ENCODE peak calls at places on chromosomes 6 and 20, in nine cellular contexts. M is sigmoid colon, Q is psoas muscle, U is HCT116, L is PC-3, J is tibial artery, T is uterus, F is spleen, E is mucosa of descending colon. I is an unnamed sample. For H3K36me3, the result is how much of the 10 kb centered on the place peaks cover.

GRCh38 chr6:39056191-39056590 is 7.6 kb downstream of the GLP1R start:
- DNase-seq in M (no peak), Q (no peak), U (no peak), L (no peak), J (peak), T (no peak), F (peak), E (no peak), I (no peak)

GRCh38 chr6:167750956-167751358 is 75.8 kb upstream of the AFDN start:
- DNase-seq in M (peak), Q (no peak), U (peak), L (peak), J (peak), T (peak), F (peak), E (peak), I (peak)

GRCh38 chr20:24783631-24784492 is 165.2 kb upstream of the CST7 start:
- DNase-seq in M (peak), Q (no peak), U (no peak), L (peak), J (no peak), T (no peak), F (peak), E (peak), I (no peak)

GRCh38 chr20:57658447-57659130 is 38.4 kb upstream of the ZBP1 start:
- DNase-seq in M (peak), Q (no peak), U (no peak), L (no peak), J (peak), T (no peak), F (peak), E (peak), I (peak)

GRCh38 chr6:113813207-113813606 is 43.9 kb upstream of the MARCKS start:
- DNase-seq in M (no peak), Q (no peak), U (no peak), L (no peak), J (no peak), T (no peak), F (no peak), E (no peak), I (no peak)

GRCh38 chr6:33950891-33951889 is 147.4 kb upstream of the MLN start:
- DNase-seq in M (no peak), Q (no peak), U (no peak), L (no peak), J (peak), T (no peak), F (peak), E (no peak), I (no peak)

GRCh38 chr6:118146584-118146983 is 239.5 kb downstream of the SLC35F1 start:
- DNase-seq in M (no peak), Q (no peak), U (no peak), L (no peak), J (no peak), T (no peak), F (no peak), E (no peak), I (no peak)

GRCh38 chr6:2132416-2132815 is 113.0 kb downstream of the GMDS start:
- DNase-seq in M (no peak), Q (no peak), U (peak), L (peak), J (no peak), T (no peak), F (no peak), E (no peak), I (no peak)

GRCh38 chr6:169738972-169739529 is 12.3 kb downstream of the DYNLT2 start:
- DNase-seq in M (no peak), Q (no peak), U (no peak), L (no peak), J (no peak), T (no peak), F (no peak), E (no peak), I (no peak)

GRCh38 chr6:22512716-22513452 is 56.5 kb upstream of the HDGFL1 start:
- DNase-seq in M (no peak), Q (no peak), U (no peak), L (no peak), J (no peak), T (no peak), F (no peak), E (no peak), I (no peak)

GRCh38 chr6:56009620-56010019 is 134.2 kb upstream of the BMP5 start:
- DNase-seq in M (no peak), Q (no peak), U (no peak), L (no peak), J (no peak), T (no peak), F (no peak), E (no peak), I (no peak)

GRCh38 chr6:165321150-165321549 is 11.7 kb upstream of the C6orf118 start:
- DNase-seq in M (no peak), Q (no peak), U (no peak), L (no peak), J (no peak), T (no peak), F (no peak), E (no peak), I (no peak)

GRCh38 chr6:13304580-13305255 is 23.6 kb downstream of the TBC1D7 start:
- DNase-seq in M (no peak), Q (no peak), U (no peak), L (no peak), J (no peak), T (no peak), F (no peak), E (no peak), I (no peak)

GRCh38 chr6:4466260-4466659 is 309.9 kb upstream of the CDYL start:
- DNase-seq in M (no peak), Q (no peak), U (no peak), L (peak), J (no peak), T (no peak), F (no peak), E (peak), I (no peak)

GRCh38 chr6:111925296-111925695 is 52.0 kb upstream of the FYN start:
- DNase-seq in M (no peak), Q (no peak), U (no peak), L (peak), J (no peak), T (no peak), F (no peak), E (no peak), I (no peak)

GRCh38 chr20:40646321-40647212 is 42.5 kb downstream of the MAFB start:
- DNase-seq in M (no peak), Q (no peak), U (no peak), L (no peak), J (no peak), T (no peak), F (no peak), E (no peak), I (no peak)

GRCh38 chr6:71886184-71887005 is at the start of gene RIMS1:
- DNase-seq in M (peak), Q (peak), U (no peak), L (no peak), J (peak), T (no peak), F (peak), E (no peak), I (peak)

GRCh38 chr6:53056273-53056672 is 8.9 kb upstream of the FBXO9 start:
- DNase-seq in M (no peak), Q (no peak), U (no peak), L (no peak), J (no peak), T (no peak), F (no peak), E (no peak), I (no peak)

GRCh38 chr6:107421696-107422256 is 37.6 kb downstream of the PDSS2 start:
- DNase-seq in M (no peak), Q (no peak), U (no peak), L (no peak), J (no peak), T (no peak), F (no peak), E (no peak), I (no peak)

GRCh38 chr6:156899071-156899470 is 121.9 kb downstream of the ARID1B start:
- DNase-seq in M (no peak), Q (no peak), U (no peak), L (no peak), J (no peak), T (no peak), F (no peak), E (no peak), I (no peak)

DNA sequence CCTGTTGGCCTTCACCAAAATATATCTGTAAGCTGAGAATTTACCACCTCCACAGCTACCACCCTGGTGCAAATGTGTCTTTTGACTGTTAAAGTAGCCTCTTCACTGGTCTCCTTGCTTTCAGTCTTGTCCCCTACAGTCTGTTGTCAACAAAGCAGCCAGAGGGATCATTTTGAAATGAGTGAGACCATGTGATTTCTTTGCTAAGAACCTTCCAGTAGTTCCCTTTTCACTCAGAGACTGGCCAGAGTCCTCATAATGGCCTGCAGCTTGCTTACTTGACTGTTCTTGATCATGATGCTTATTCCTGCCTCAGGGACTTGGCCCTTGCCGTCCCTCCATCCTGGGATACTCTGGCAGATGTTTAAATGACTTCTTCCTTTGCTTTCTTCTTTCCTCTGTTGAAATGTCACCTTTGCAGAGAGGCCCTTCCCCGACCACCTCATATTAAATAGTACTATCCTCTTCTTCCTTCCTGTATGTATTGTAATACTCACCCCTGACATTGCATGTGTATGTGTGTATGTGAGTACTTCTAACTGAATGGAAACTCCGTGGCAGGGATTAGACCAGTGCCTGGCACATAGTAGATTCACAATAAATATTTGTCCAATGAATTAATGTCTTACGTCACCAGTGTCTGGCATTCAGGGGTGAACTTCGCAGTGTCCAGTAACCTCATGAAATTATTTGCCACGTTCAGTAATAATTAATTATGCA is 5.0 kb downstream of the MANBAL start:
- DNase-seq in M (no peak), Q (no peak), U (no peak), L (no peak), J (no peak), T (no peak), F (no peak), E (no peak), I (no peak)
- H3K36me3 ChIP-seq in M (under half), Q (under half), U (under half), L (under half), J (under half), T (under half), F (under half), E (under half), I (under half)

GRCh38 chr6:44342052-44342451 is 398 bp upstream of the SPATS1 start:
- DNase-seq in M (no peak), Q (no peak), U (no peak), L (no peak), J (no peak), T (no peak), F (no peak), E (no peak), I (no peak)
- H3K4me3 ChIP-seq in M (no peak), Q (peak), U (no peak), L (no peak), J (peak), T (no peak), F (no peak), E (no peak), I (no peak)

DNA sequence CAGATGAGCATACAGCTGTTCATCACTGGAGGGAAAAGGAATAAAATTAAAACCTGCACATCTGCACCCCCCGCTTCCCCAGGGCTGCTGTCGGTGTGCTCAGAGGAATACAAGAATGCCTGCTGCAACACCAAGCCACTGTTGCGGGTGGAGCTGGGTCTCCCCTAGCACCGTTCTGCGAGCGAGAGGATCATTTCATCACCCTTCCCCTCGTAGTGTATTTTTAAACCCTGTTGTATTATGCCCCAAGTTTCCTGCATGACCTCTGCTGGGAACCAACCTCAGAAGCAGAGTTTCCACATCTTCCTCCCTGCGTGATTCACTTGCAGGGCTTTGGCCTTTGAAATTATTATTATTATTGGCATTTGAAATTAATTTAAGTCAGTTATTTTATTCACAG is 25.9 kb downstream of the INSM1 start:
- DNase-seq in M (no peak), Q (no peak), U (no peak), L (no peak), J (no peak), T (no peak), F (no peak), E (no peak), I (no peak)
- H3K36me3 ChIP-seq in M (under half), Q (under half), U (under half), L (under half), J (under half), T (under half), F (half or more), E (under half), I (under half)

GRCh38 chr6:148343383-148343782 is 745 bp downstream of the SASH1 start:
- DNase-seq in M (no peak), Q (no peak), U (no peak), L (peak), J (no peak), T (no peak), F (no peak), E (no peak), I (no peak)

GRCh38 chr6:148347076-148348054 is 4.7 kb downstream of the SASH1 start:
- DNase-seq in M (no peak), Q (no peak), U (no peak), L (no peak), J (no peak), T (no peak), F (no peak), E (no peak), I (no peak)

GRCh38 chr6:148343028-148343374 is 363 bp downstream of the SASH1 start:
- DNase-seq in M (no peak), Q (peak), U (no peak), L (no peak), J (peak), T (no peak), F (peak), E (peak), I (no peak)

GRCh38 chr6:148345176-148345575 is 2.5 kb downstream of the SASH1 start:
- DNase-seq in M (no peak), Q (no peak), U (no peak), L (no peak), J (no peak), T (no peak), F (no peak), E (peak), I (no peak)

GRCh38 chr6:148345578-148345977 is 2.9 kb downstream of the SASH1 start:
- DNase-seq in M (no peak), Q (no peak), U (no peak), L (no peak), J (no peak), T (no peak), F (no peak), E (no peak), I (no peak)
- H3K4me3 ChIP-seq in M (no peak), Q (peak), U (no peak), L (no peak), J (peak), T (no peak), F (no peak), E (no peak), I (no peak)

GRCh38 chr20:35558981-35559693 is 17.3 kb downstream of the ERGIC3 start:
- DNase-seq in M (no peak), Q (peak), U (no peak), L (no peak), J (no peak), T (no peak), F (no peak), E (no peak), I (no peak)

GRCh38 chr20:35560105-35560511 is 18.2 kb downstream of the ERGIC3 start:
- DNase-seq in M (no peak), Q (peak), U (no peak), L (peak), J (no peak), T (no peak), F (no peak), E (peak), I (no peak)

GRCh38 chr20:35555951-35556645 is 14.2 kb downstream of the ERGIC3 start:
- DNase-seq in M (no peak), Q (peak), U (no peak), L (no peak), J (no peak), T (no peak), F (no peak), E (no peak), I (no peak)

GRCh38 chr20:35558416-35558815 is 16.5 kb downstream of the ERGIC3 start:
- DNase-seq in M (no peak), Q (peak), U (no peak), L (no peak), J (no peak), T (no peak), F (no peak), E (no peak), I (peak)

DNA sequence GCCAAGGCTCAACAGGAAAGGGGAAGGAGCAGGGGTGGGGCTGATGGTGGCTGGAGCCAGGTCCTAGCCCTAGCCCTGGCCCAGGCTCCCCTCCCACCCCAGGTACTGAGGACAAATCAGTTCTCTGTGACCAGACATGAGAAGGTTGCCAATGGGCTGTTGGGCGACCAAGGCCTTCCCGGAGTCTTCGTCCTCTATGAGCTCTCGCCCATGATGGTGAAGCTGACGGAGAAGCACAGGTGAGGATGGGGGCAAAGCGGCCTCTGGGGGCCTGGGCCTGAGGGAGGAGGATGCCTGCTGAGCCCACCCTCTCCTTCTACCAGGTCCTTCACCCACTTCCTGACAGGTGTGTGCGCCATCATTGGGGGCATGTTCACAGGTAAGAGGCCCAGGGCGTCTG is 15.0 kb downstream of the ERGIC3 start:
- DNase-seq in M (no peak), Q (no peak), U (no peak), L (no peak), J (no peak), T (no peak), F (no peak), E (no peak), I (no peak)
- H3K36me3 ChIP-seq in M (half or more), Q (under half), U (under half), L (under half), J (under half), T (under half), F (half or more), E (under half), I (under half)

GRCh38 chr6:24930386-24930785 is 5.4 kb downstream of the RIPOR2 start:
- DNase-seq in M (no peak), Q (peak), U (no peak), L (no peak), J (no peak), T (peak), F (no peak), E (no peak), I (no peak)
- H3K4me3 ChIP-seq in M (no peak), Q (no peak), U (no peak), L (no peak), J (no peak), T (no peak), F (peak), E (no peak), I (no peak)

GRCh38 chr20:58903636-58904035 is 51.1 kb downstream of the GNAS start:
- DNase-seq in M (no peak), Q (no peak), U (no peak), L (no peak), J (no peak), T (no peak), F (no peak), E (no peak), I (no peak)
- H3K36me3 ChIP-seq in M (under half), Q (under half), U (half or more), L (half or more), J (under half), T (under half), F (half or more), E (under half), I (under half)

DNA sequence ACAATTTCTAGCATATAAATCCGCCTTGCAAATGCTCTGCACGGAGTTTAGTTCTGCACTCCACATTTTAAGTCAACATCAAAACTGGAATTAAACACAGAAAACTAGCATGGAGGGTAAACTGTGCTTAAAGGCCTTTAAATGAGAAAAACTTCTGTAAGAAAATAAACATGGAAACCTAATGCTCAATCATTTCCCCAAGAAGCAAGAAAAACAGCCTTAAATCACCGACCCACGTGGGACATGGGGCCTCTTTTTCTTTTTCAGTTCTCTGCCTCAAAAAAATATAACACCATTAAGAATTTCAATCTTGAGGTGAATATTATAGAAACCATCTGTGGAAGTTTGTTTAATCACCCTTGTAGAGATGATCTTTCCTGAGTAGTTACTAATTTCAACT is 5.4 kb downstream of the SIM1 start:
- DNase-seq in M (no peak), Q (no peak), U (no peak), L (no peak), J (no peak), T (no peak), F (no peak), E (no peak), I (no peak)
- H3K4me3 ChIP-seq in M (no peak), Q (peak), U (no peak), L (no peak), J (no peak), T (no peak), F (no peak), E (no peak), I (no peak)

GRCh38 chr6:160088774-160089533 is 32.7 kb upstream of the SLC22A1 start:
- DNase-seq in M (no peak), Q (no peak), U (no peak), L (no peak), J (no peak), T (no peak), F (no peak), E (no peak), I (no peak)

GRCh38 chr6:160086754-160087153 is 34.9 kb upstream of the SLC22A1 start:
- DNase-seq in M (no peak), Q (no peak), U (no peak), L (no peak), J (peak), T (no peak), F (no peak), E (no peak), I (no peak)

GRCh38 chr6:160085713-160086505 is 35.7 kb upstream of the SLC22A1 start:
- DNase-seq in M (no peak), Q (no peak), U (no peak), L (no peak), J (no peak), T (no peak), F (peak), E (peak), I (peak)

GRCh38 chr6:160089534-160089897 is 32.1 kb upstream of the SLC22A1 start:
- DNase-seq in M (no peak), Q (no peak), U (no peak), L (no peak), J (peak), T (no peak), F (no peak), E (no peak), I (no peak)

DNA sequence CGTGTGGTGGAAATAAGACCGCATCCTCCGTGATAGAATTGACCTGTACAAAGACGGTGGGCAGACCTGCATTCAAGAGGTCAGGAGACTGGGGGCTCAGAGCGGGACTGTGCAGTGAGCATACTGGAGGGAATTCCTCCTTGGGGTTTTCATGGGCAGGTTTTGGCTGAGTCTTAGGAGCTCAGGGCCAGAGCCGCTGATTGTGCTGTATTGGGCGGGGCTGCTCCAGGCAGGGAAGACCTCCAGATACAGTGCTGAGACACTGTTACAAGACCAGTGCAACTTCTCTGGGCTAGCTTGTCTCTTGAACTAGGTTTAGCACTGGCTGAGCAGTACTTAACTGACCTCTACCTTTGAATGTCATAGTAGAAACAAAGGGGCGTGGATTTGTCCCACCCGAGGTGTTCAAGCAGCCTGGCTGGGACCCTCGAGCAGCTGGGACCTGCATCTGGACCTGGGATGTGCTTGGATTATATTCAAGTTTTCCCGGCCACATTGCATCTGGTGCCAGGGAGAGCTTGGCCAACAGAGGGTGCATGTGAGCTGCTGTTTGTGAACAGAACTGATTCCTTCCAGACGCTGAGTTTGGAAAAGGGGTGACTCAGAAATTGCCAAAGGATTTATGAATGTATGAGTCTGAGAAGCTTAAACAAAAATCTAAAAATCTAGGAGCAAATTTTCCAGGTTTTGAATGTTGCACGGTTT is 33.4 kb upstream of the SLC22A1 start:
- DNase-seq in M (peak), Q (peak), U (peak), L (peak), J (peak), T (peak), F (no peak), E (peak), I (peak)
- H3K36me3 ChIP-seq in M (half or more), Q (under half), U (under half), L (under half), J (half or more), T (under half), F (half or more), E (under half), I (under half)

I was measured in right lobe of liver.